ENCODE peak calls at places on chromosomes 12 and 14, in eight cellular contexts. K, B, S, H, C, A, W and Y are unnamed samples.

GRCh38 chr12:129535351-129535750 is 368.5 kb downstream of the TMEM132D start:
- DNase-seq in B (no peak), H (no peak), W (no peak), C (no peak), K (no peak), A (no peak), S (peak), Y (no peak)

GRCh38 chr14:78947681-78948080 is 777.5 kb downstream of the NRXN3 start:
- DNase-seq in K (no peak), B (no peak), S (no peak), H (no peak), C (no peak), W (no peak), A (no peak), Y (no peak)

GRCh38 chr12:102426599-102427541 is 53.5 kb downstream of the IGF1 start:
- DNase-seq in B (no peak), A (no peak), W (peak), K (no peak), H (no peak), S (no peak), C (no peak), Y (no peak)

GRCh38 chr14:49586673-49587460 is 687 bp upstream of the RPS29 start:
- DNase-seq in S (peak), C (peak), K (peak), B (peak), W (peak), H (peak), A (peak), Y (peak)

GRCh38 chr12:53960187-53961024 is 5.7 kb downstream of the HOXC12 start:
- DNase-seq in S (no peak), W (no peak), H (no peak), B (no peak), C (no peak), A (no peak), K (no peak), Y (no peak)

GRCh38 chr12:121628037-121628436 is 1.7 kb downstream of the ORAI1 start:
- DNase-seq in S (peak), K (peak), C (no peak), W (no peak), H (no peak), B (no peak), A (no peak), Y (peak)

GRCh38 chr14:96627811-96628775 is 125.9 kb downstream of the PAPOLA start:
- DNase-seq in S (no peak), C (no peak), K (no peak), W (no peak), B (no peak), A (no peak), H (no peak), Y (no peak)

GRCh38 chr14:100449225-100449987 is 126.3 kb downstream of the SLC25A47 start:
- DNase-seq in S (no peak), B (no peak), K (no peak), H (no peak), A (no peak), W (no peak), C (no peak), Y (no peak)

GRCh38 chr14:105283028-105283427 is 17.8 kb downstream of the BRF1 start:
- DNase-seq in S (no peak), C (peak), K (no peak), H (no peak), B (peak), W (no peak), A (no peak), Y (no peak)

GRCh38 chr12:53804429-53804828 is 52.6 kb upstream of the CISTR start:
- DNase-seq in A (no peak), C (no peak), K (no peak), B (no peak), W (no peak), H (no peak), S (no peak), Y (peak)

GRCh38 chr12:69534389-69534822 is 50.9 kb upstream of the CCT2 start:
- DNase-seq in S (peak), C (peak), A (peak), K (no peak), B (peak), H (peak), W (peak), Y (peak)

GRCh38 chr14:103734081-103734888 is 18.7 kb downstream of the ZFYVE21 start:
- DNase-seq in H (no peak), A (no peak), K (no peak), S (no peak), C (no peak), B (no peak), W (no peak), Y (no peak)

GRCh38 chr12:1122803-1123202 is 131.8 kb downstream of the ERC1 start:
- DNase-seq in K (no peak), S (no peak), B (no peak), H (no peak), W (no peak), C (peak), A (no peak), Y (no peak)

GRCh38 chr14:50061664-50062437 is 54.5 kb downstream of the VCPKMT start:
- DNase-seq in K (peak), W (peak), H (no peak), S (peak), B (no peak), A (no peak), C (no peak), Y (peak)

GRCh38 chr14:22878271-22879246 is 4.5 kb upstream of the REM2 start:
- DNase-seq in B (no peak), S (no peak), A (no peak), H (no peak), C (no peak), K (no peak), W (no peak), Y (no peak)

GRCh38 chr12:40263616-40264409 is 39.0 kb downstream of the LRRK2 start:
- DNase-seq in B (no peak), C (no peak), K (peak), A (no peak), H (no peak), W (no peak), S (no peak), Y (no peak)

GRCh38 chr12:52232233-52232915 is 669 bp upstream of the KRT7 start:
- DNase-seq in H (no peak), K (no peak), A (no peak), S (no peak), C (peak), W (no peak), B (peak), Y (no peak)

GRCh38 chr12:1767407-1768090 is 52.8 kb upstream of the LRTM2 start:
- DNase-seq in W (no peak), A (no peak), S (no peak), H (no peak), B (no peak), K (no peak), C (no peak), Y (peak)

GRCh38 chr12:188910-189621 is 24.9 kb downstream of the SLC6A12 start:
- DNase-seq in S (peak), B (peak), A (no peak), K (no peak), H (peak), C (peak), W (peak), Y (peak)

GRCh38 chr14:98182385-98183055 is 1089.5 kb downstream of the BCL11B start:
- DNase-seq in B (no peak), C (no peak), A (no peak), H (no peak), K (no peak), W (peak), S (peak), Y (peak)

GRCh38 chr14:76918176-76918750 is 92.1 kb downstream of the LRRC74A start:
- DNase-seq in K (no peak), H (no peak), S (peak), B (no peak), C (no peak), A (no peak), W (peak), Y (no peak)

GRCh38 chr14:76834296-76834695 is 8.1 kb downstream of the LRRC74A start:
- DNase-seq in B (no peak), S (peak), C (no peak), H (no peak), K (no peak), W (no peak), A (no peak), Y (no peak)

GRCh38 chr14:103526247-103526913 is 2.6 kb upstream of the TRMT61A start:
- DNase-seq in K (no peak), B (no peak), C (no peak), S (no peak), A (no peak), W (no peak), H (no peak), Y (no peak)

GRCh38 chr12:62581288-62582064 is 114.8 kb downstream of the MON2 start:
- DNase-seq in A (peak), B (peak), H (peak), C (peak), K (peak), S (peak), W (peak), Y (peak)

GRCh38 chr14:104680056-104680805 is 9.2 kb upstream of the INF2 start:
- DNase-seq in H (no peak), C (no peak), K (no peak), A (no peak), B (no peak), W (peak), S (peak), Y (peak)

GRCh38 chr14:72535485-72535884 is 358.4 kb downstream of the DPF3 start:
- DNase-seq in W (no peak), H (no peak), K (no peak), S (no peak), B (no peak), A (no peak), C (no peak), Y (no peak)

GRCh38 chr12:124694846-124695497 is 127.6 kb upstream of the NCOR2 start:
- DNase-seq in H (no peak), S (no peak), W (peak), A (no peak), C (no peak), K (no peak), B (peak), Y (no peak)

GRCh38 chr12:99759467-99759866 is 111.9 kb downstream of the GARIN6 start:
- DNase-seq in B (no peak), C (no peak), W (no peak), S (no peak), H (no peak), K (no peak), A (no peak), Y (no peak)

GRCh38 chr12:10952645-10953044 is 13.6 kb upstream of the TAS2R14 start:
- DNase-seq in S (no peak), A (no peak), K (no peak), C (no peak), B (no peak), W (no peak), H (no peak), Y (no peak)

GRCh38 chr14:70448633-70449032 is 3.3 kb upstream of the ADAM21 start:
- DNase-seq in A (no peak), H (no peak), B (no peak), C (no peak), S (peak), K (no peak), W (peak), Y (peak)

GRCh38 chr12:46934374-46935111 is 108.7 kb upstream of the SLC38A4 start:
- DNase-seq in K (no peak), B (no peak), W (no peak), S (no peak), H (no peak), A (no peak), C (no peak), Y (no peak)

GRCh38 chr12:8154526-8154925 is 2.3 kb upstream of the ZNF705A start:
- DNase-seq in W (no peak), B (no peak), A (no peak), C (no peak), H (peak), K (no peak), S (no peak), Y (no peak)

GRCh38 chr12:8156416-8156815 is 399 bp upstream of the ZNF705A start:
- DNase-seq in C (no peak), S (no peak), W (peak), K (no peak), B (no peak), H (no peak), A (no peak), Y (peak)

GRCh38 chr12:8157484-8158198 is 826 bp downstream of the ZNF705A start:
- DNase-seq in W (no peak), S (no peak), B (no peak), K (no peak), A (no peak), H (no peak), C (peak), Y (no peak)

GRCh38 chr12:8156845-8157244 is at the start of gene ZNF705A:
- DNase-seq in K (no peak), S (no peak), B (no peak), H (no peak), C (no peak), A (no peak), W (peak), Y (peak)
- TF ChIP-seq EZH2phosphoT487 in K (no peak), S (no peak), B (no peak), H (no peak), C (no peak), A (no peak), W (no peak), Y (no peak)

GRCh38 chr14:69241577-69241976 is 18.4 kb upstream of the GALNT16 start:
- DNase-seq in K (no peak), B (no peak), A (no peak), C (no peak), H (no peak), W (no peak), S (no peak), Y (no peak)
- H2AFZ ChIP-seq in K (no peak), B (no peak), A (no peak), C (no peak), H (no peak), W (no peak), S (no peak), Y (no peak)

GRCh38 chr14:101654051-101654450 is 92.8 kb downstream of the DIO3 start:
- DNase-seq in A (no peak), H (no peak), C (no peak), K (no peak), W (no peak), B (no peak), S (no peak), Y (no peak)
- H3K4me2 ChIP-seq in A (no peak), H (no peak), C (no peak), K (no peak), W (no peak), B (no peak), S (no peak), Y (no peak)

GRCh38 chr12:79452906-79453305 is 237.9 kb downstream of the PAWR start:
- DNase-seq in H (no peak), C (no peak), K (no peak), W (no peak), B (peak), A (no peak), S (no peak), Y (peak)
- TF ChIP-seq EZH2phosphoT487 in H (no peak), C (no peak), K (no peak), W (no peak), B (no peak), A (no peak), S (no peak), Y (no peak)

DNA sequence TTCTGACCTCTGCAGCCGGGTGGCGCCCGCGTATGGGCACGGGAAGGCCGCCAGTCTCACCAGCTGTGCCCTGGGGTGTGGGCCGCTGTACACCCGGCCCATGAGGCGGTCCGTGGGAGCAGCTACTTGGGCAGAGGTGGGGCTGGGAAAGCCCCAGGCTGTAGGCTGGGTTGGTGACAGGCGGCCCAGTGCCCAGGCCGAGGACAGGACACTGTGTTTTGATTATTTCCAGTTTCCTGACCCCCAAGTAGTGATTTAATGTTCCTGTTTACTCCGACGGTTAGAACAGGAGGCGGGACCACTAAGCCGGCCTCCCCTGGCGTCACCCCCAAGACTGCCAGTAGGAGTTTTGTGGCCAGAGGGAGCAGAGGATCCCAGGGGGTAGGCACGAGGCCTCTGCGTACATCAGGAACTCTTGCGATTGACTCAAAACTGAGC is 42.7 kb upstream of the DIO3 start:
- DNase-seq in S (no peak), A (no peak), C (no peak), H (no peak), W (peak), B (no peak), K (no peak), Y (no peak)
- H2AFZ ChIP-seq in S (no peak), A (no peak), C (no peak), H (no peak), W (no peak), B (no peak), K (no peak), Y (no peak)

GRCh38 chr14:52821805-52822250 is 30.4 kb upstream of the GNPNAT1 start:
- DNase-seq in H (no peak), A (no peak), C (no peak), W (no peak), S (peak), B (no peak), K (no peak), Y (no peak)
- H3K4me2 ChIP-seq in H (no peak), A (no peak), C (no peak), W (no peak), S (peak), B (no peak), K (no peak), Y (peak)

GRCh38 chr12:29563636-29564035 is 66.2 kb upstream of the OVCH1 start:
- DNase-seq in K (no peak), H (no peak), S (no peak), A (no peak), B (no peak), W (no peak), C (no peak), Y (no peak)

GRCh38 chr12:29565727-29566126 is 68.2 kb upstream of the OVCH1 start:
- DNase-seq in A (no peak), W (no peak), B (no peak), H (no peak), K (no peak), C (no peak), S (no peak), Y (peak)

GRCh38 chr12:29569392-29569791 is 71.9 kb upstream of the OVCH1 start:
- DNase-seq in B (no peak), C (no peak), K (no peak), H (no peak), S (no peak), A (no peak), W (peak), Y (peak)

GRCh38 chr12:29564925-29565324 is 67.4 kb upstream of the OVCH1 start:
- DNase-seq in C (no peak), A (no peak), S (no peak), W (no peak), B (no peak), H (no peak), K (no peak), Y (no peak)

DNA sequence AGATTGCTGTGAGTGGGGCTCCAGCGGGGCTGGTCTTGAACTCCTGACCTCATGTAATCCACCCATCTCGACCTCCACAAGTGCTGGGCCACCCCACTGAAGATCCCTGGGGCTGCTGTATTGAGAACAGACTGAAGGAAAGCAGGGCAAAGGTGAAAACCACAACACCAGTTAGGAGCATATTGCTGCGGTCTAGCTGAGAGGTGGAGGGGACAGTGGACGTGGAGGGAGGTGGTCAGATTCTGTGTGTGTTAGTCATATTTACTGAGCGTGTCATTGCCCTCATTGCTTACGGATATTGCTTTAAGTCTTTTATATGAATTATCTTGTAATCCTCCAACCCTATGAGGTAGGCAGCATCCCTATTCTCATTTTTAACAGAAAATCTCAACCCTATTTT is 69.0 kb upstream of the OVCH1 start:
- DNase-seq in S (peak), W (no peak), K (no peak), B (no peak), A (no peak), H (no peak), C (no peak), Y (peak)
- TF ChIP-seq EZH2phosphoT487 in S (no peak), W (no peak), K (no peak), B (no peak), A (no peak), H (no peak), C (no peak), Y (no peak)

GRCh38 chr14:54147758-54148157 is 191.1 kb upstream of the BMP4 start:
- DNase-seq in K (no peak), W (no peak), B (no peak), S (no peak), C (no peak), A (no peak), H (no peak), Y (no peak)

GRCh38 chr14:54147285-54147684 is 190.7 kb upstream of the BMP4 start:
- DNase-seq in C (no peak), K (no peak), H (no peak), A (no peak), S (no peak), B (no peak), W (peak), Y (peak)

GRCh38 chr14:54146601-54147000 is 190.0 kb upstream of the BMP4 start:
- DNase-seq in A (no peak), B (no peak), C (no peak), S (no peak), K (no peak), H (no peak), W (no peak), Y (no peak)

GRCh38 chr14:54148251-54148650 is 191.6 kb upstream of the BMP4 start:
- DNase-seq in W (no peak), S (no peak), C (no peak), K (no peak), B (no peak), H (no peak), A (no peak), Y (no peak)

GRCh38 chr14:54152351-54152750 is 195.7 kb upstream of the BMP4 start:
- DNase-seq in A (no peak), S (no peak), W (no peak), K (no peak), B (no peak), C (no peak), H (no peak), Y (no peak)
- H2AFZ ChIP-seq in A (no peak), S (no peak), W (no peak), K (no peak), B (no peak), C (no peak), H (no peak), Y (no peak)